ENCODE peak calls at places on chromosome 11, in five cellular contexts. S is transverse colon, C is gastrocnemius medialis, W is heart left ventricle, B is endothelial cell of umbilical vein. F is an unnamed sample.
A peak's percentile ranks its signal among the peaks of the same experiment; 100 is the strongest.

GRCh38 chr11:110763249-110764011 is 51.2 kb upstream of the ARHGAP20 start:
- DNase-seq in S (peak; percentile 52), C (no peak), W (no peak), B (peak; percentile 72), F (no peak)

GRCh38 chr11:73416711-73417265 is 40.6 kb downstream of the RELT start:
- DNase-seq in S (no peak), C (no peak), W (no peak), B (no peak), F (no peak)

GRCh38 chr11:71301858-71302533 is 49.6 kb upstream of the SHANK2 start:
- DNase-seq in S (no peak), C (no peak), W (no peak), B (no peak), F (peak; percentile 16)

GRCh38 chr11:32826113-32826512 is 3.6 kb upstream of the PRRG4 start:
- DNase-seq in S (no peak), C (no peak), W (no peak), B (no peak), F (no peak)

GRCh38 chr11:58616594-58616993 is 5.9 kb upstream of the CNTF start:
- DNase-seq in S (no peak), C (peak; percentile 21), W (peak; percentile 21), B (peak; percentile 30), F (no peak)

GRCh38 chr11:8794126-8794525 is 111.5 kb downstream of the RPL27A start:
- DNase-seq in S (no peak), C (no peak), W (no peak), B (no peak), F (no peak)

GRCh38 chr11:112321521-112322172 is 61.0 kb upstream of the PLET1 start:
- DNase-seq in S (peak; percentile 84), C (peak; percentile 22), W (no peak), B (no peak), F (peak; percentile 81)

GRCh38 chr11:10486161-10486840 is 31.2 kb downstream of the AMPD3 start:
- DNase-seq in S (no peak), C (no peak), W (no peak), B (no peak), F (no peak)

GRCh38 chr11:22193348-22194051 is 615 bp downstream of the ANO5 start:
- DNase-seq in S (peak; percentile 14), C (peak; percentile 8), W (peak; percentile 8), B (peak; percentile 3), F (no peak)

GRCh38 chr11:45391168-45391850 is 105.2 kb upstream of the SYT13 start:
- DNase-seq in S (no peak), C (no peak), W (no peak), B (no peak), F (no peak)

GRCh38 chr11:74330065-74330858 is 18.8 kb upstream of the P4HA3 start:
- DNase-seq in S (no peak), C (no peak), W (no peak), B (peak; percentile 87), F (no peak)

GRCh38 chr11:74683941-74684481 is 47.2 kb downstream of the CHRDL2 start:
- DNase-seq in S (no peak), C (no peak), W (no peak), B (no peak), F (no peak)

GRCh38 chr11:83571301-83571700 is 285.1 kb upstream of the CCDC90B start:
- DNase-seq in S (no peak), C (no peak), W (no peak), B (no peak), F (no peak)

GRCh38 chr11:25766332-25767015 is 565.5 kb upstream of the ANO3 start:
- DNase-seq in S (no peak), C (no peak), W (no peak), B (no peak), F (no peak)

GRCh38 chr11:88208742-88209141 is 33.5 kb upstream of the RAB38 start:
- DNase-seq in S (no peak), C (no peak), W (no peak), B (no peak), F (no peak)

GRCh38 chr11:35237860-35238715 is 99.1 kb downstream of the CD44 start:
- DNase-seq in S (peak; percentile 54), C (peak; percentile 16), W (peak; percentile 53), B (peak; percentile 70), F (no peak)

GRCh38 chr11:876550-876949 is 33.9 kb downstream of the TSPAN4 start:
- DNase-seq in S (no peak), C (peak; percentile 45), W (peak; percentile 64), B (no peak), F (peak; percentile 61)

GRCh38 chr11:111819161-111820058 is 52.0 kb downstream of the ALG9 start:
- DNase-seq in S (peak; percentile 34), C (peak; percentile 51), W (peak; percentile 44), B (peak; percentile 69), F (no peak)

GRCh38 chr11:63620928-63621539 is 6.8 kb upstream of the PLAAT3 start:
- DNase-seq in S (no peak), C (no peak), W (no peak), B (no peak), F (no peak)

GRCh38 chr11:24619900-24620299 is 123.0 kb downstream of the LUZP2 start:
- DNase-seq in S (no peak), C (no peak), W (no peak), B (no peak), F (no peak)

GRCh38 chr11:94602430-94603372 is 35.5 kb downstream of the PIWIL4 start:
- DNase-seq in S (peak; percentile 65), C (peak; percentile 11), W (peak; percentile 57), B (peak; percentile 66), F (no peak)

GRCh38 chr11:117993988-117994741 is 8.0 kb downstream of the IL10RA start:
- DNase-seq in S (no peak), C (no peak), W (peak; percentile 32), B (no peak), F (no peak)

GRCh38 chr11:78319453-78319955 is 98.1 kb downstream of the GAB2 start:
- DNase-seq in S (peak; percentile 26), C (no peak), W (no peak), B (peak; percentile 36), F (no peak)

GRCh38 chr11:115135936-115136335 is 368.3 kb downstream of the CADM1 start:
- DNase-seq in S (no peak), C (no peak), W (no peak), B (no peak), F (no peak)

GRCh38 chr11:8776209-8776608 is 93.6 kb downstream of the RPL27A start:
- DNase-seq in S (no peak), C (no peak), W (no peak), B (no peak), F (no peak)

GRCh38 chr11:77068461-77069335 is 1.9 kb downstream of the CAPN5 start:
- DNase-seq in S (peak; percentile 8), C (no peak), W (no peak), B (no peak), F (peak; percentile 46)

GRCh38 chr11:130428271-130428670 is at the start of gene ADAMTS8:
- DNase-seq in S (no peak), C (no peak), W (peak; percentile 31), B (no peak), F (no peak)

GRCh38 chr11:30377347-30377746 is 54.4 kb downstream of the ARL14EP start:
- DNase-seq in S (no peak), C (no peak), W (no peak), B (no peak), F (no peak)

GRCh38 chr11:15968461-15969130 is 387.8 kb downstream of the SOX6 start:
- DNase-seq in S (no peak), C (peak; percentile 53), W (peak; percentile 25), B (no peak), F (no peak)

GRCh38 chr11:15970506-15971214 is 385.7 kb downstream of the SOX6 start:
- DNase-seq in S (no peak), C (no peak), W (no peak), B (no peak), F (no peak)

GRCh38 chr11:15967966-15968365 is 388.4 kb downstream of the SOX6 start:
- DNase-seq in S (no peak), C (no peak), W (no peak), B (peak; percentile 77), F (no peak)

GRCh38 chr11:15969701-15970329 is 386.5 kb downstream of the SOX6 start:
- DNase-seq in S (no peak), C (no peak), W (no peak), B (no peak), F (no peak)

GRCh38 chr11:15969281-15969680 is 387.1 kb downstream of the SOX6 start:
- DNase-seq in S (peak; percentile 45), C (peak; percentile 76), W (peak; percentile 72), B (peak; percentile 85), F (no peak)
- TF ChIP-seq POLR2A in S (no peak), C (peak; percentile 68), W (peak; percentile 41), B (no peak), F (no peak)

GRCh38 chr11:121464352-121464946 is 11.7 kb upstream of the SORL1-AS1 start:
- DNase-seq in S (peak; percentile 51), C (no peak), W (peak; percentile 63), B (peak; percentile 58), F (peak; percentile 77)
- H3K27ac ChIP-seq in S (peak overlapping the region; percentile 90), C (no peak overlapping the region), W (no peak overlapping the region), B (peak overlapping the region; percentile 3), F (peak overlapping the region; percentile 89)

DNA sequence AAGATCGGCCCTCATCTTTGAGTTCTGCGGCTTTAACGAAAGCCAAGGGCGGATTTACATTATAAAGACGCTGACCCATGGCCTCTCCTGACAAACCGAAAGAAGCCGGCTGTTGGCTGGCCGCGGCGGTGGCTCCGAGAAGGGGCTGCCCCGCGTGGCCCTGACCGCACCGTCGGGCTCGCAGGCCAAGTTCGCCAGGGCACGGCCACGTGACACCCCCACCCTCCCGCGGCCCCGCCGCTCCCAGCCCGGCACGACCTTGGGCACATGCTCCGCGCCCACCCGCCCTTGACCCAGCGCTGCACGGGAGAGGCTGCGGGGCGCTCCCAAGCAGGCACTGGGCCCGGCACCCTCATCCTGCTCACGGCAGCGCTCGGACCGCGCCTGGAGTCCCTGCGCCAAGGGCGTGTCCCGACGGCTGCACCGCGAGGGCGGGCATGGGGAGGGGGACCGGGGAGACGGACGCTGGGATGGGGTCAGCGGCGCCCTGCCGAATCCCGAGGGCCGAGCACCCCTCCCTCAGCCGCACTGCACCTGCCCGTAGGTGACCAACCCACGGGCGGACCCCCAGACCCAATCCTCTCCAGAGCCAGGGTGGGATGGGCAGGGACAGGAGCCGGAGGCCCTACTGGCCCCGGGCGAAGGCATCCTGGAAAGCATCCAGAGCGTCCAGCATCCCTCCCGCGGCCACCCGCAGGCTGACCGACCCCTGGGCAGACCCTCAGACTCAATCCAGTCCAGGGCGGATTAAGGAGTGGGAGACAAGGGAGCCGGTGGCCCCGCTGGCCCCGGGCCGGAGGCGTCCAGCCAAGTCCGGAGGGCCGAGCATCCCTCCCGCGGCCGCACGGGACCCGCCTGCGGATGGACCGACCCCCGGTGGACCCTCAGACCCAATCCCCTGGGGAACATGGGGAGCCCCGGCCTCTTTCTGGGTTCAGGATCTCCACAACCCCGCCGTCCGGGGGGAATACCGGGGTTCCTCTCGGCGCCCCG is 759 bp downstream of the CPT1A start:
- DNase-seq in S (peak; percentile 82), C (no peak), W (peak; percentile 46), B (peak; percentile 51), F (peak; percentile 28)
- H3K27me3 ChIP-seq in S (no peaks in the 10 kb centered on the region), C (no peaks in the 10 kb centered on the region), W (no peaks in the 10 kb centered on the region), B (peaks cover 2% of the 10 kb centered on the region), F (no peaks in the 10 kb centered on the region)

DNA sequence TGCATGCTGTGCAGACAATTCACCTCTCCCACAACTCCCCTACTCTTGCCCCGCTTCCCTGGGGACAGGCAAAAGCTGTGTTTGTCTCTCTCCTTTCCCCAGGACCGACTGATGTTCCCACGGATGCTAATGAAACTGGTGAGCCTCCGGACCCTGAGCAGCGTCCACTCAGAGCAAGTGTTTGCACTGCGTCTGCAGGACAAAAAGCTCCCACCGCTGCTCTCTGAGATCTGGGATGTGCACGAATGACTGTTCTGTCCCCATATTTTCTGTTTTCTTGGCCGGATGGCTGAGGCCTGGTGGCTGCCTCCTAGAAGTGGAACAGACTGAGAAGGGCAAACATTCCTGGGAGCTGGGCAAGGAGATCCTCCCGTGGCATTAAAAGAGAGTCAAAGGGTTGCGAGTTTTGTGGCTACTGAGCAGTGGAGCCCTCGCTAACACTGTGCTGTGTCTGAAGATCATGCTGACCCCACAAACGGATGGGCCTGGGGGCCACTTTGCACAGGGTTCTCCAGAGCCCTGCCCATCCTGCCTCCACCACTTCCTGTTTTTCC is 1.4 kb upstream of the MADD start:
- DNase-seq in S (no peak), C (no peak), W (no peak), B (no peak), F (no peak)
- TF ChIP-seq POLR2A in S (no peak), C (no peak), W (peak; percentile 6), B (no peak), F (no peak)